ENCODE peak calls at places on chromosome 15, in nine cellular contexts. M, O, V, N, K, F, W, U and Z are unnamed samples.

GRCh38 chr15:35293353-35294130 is 208.4 kb upstream of the NANOGP8 start:
- DNase-seq in M (peak), O (peak), V (peak), N (no peak), K (no peak), F (no peak), W (no peak), U (no peak), Z (no peak)

GRCh38 chr15:52787123-52787503 is 3.0 kb downstream of the ONECUT1 start:
- DNase-seq in M (no peak), O (no peak), V (no peak), N (no peak), K (no peak), F (peak), W (no peak), U (no peak), Z (no peak)

GRCh38 chr15:87224409-87224808 is 1032.1 kb downstream of the NTRK3 start:
- DNase-seq in M (no peak), O (no peak), V (peak), N (no peak), K (no peak), F (no peak), W (no peak), U (no peak), Z (no peak)

GRCh38 chr15:88385078-88385700 is 82.0 kb downstream of the MRPL46 start:
- DNase-seq in M (no peak), O (no peak), V (peak), N (no peak), K (peak), F (no peak), W (no peak), U (no peak), Z (no peak)

GRCh38 chr15:73628976-73629854 is 4.0 kb downstream of the NPTN start:
- DNase-seq in M (no peak), O (no peak), V (no peak), N (no peak), K (no peak), F (no peak), W (no peak), U (no peak), Z (no peak)

GRCh38 chr15:78454992-78455391 is 17.0 kb downstream of the IREB2 start:
- DNase-seq in M (no peak), O (no peak), V (no peak), N (no peak), K (no peak), F (no peak), W (peak), U (no peak), Z (no peak)

GRCh38 chr15:22895465-22896190 is 57.2 kb downstream of the NIPA2 start:
- DNase-seq in M (peak), O (peak), V (peak), N (no peak), K (peak), F (no peak), W (no peak), U (no peak), Z (peak)

GRCh38 chr15:62342959-62343358 is 177.9 kb upstream of the C2CD4B start:
- DNase-seq in M (no peak), O (no peak), V (no peak), N (no peak), K (no peak), F (no peak), W (no peak), U (no peak), Z (no peak)

GRCh38 chr15:68384451-68385239 is 47.3 kb downstream of the ITGA11 start:
- DNase-seq in M (peak), O (no peak), V (peak), N (no peak), K (no peak), F (no peak), W (no peak), U (peak), Z (peak)

GRCh38 chr15:96792216-96792615 is 461.7 kb downstream of the NR2F2 start:
- DNase-seq in M (no peak), O (no peak), V (no peak), N (no peak), K (no peak), F (no peak), W (no peak), U (no peak), Z (no peak)

GRCh38 chr15:74122403-74123130 is 7.8 kb upstream of the ISLR2 start:
- DNase-seq in M (no peak), O (no peak), V (no peak), N (no peak), K (no peak), F (no peak), W (no peak), U (no peak), Z (no peak)

GRCh38 chr15:58182460-58183163 is 44.4 kb downstream of the AQP9 start:
- DNase-seq in M (peak), O (peak), V (no peak), N (no peak), K (peak), F (no peak), W (no peak), U (peak), Z (peak)

GRCh38 chr15:58201536-58201935 is 63.4 kb downstream of the AQP9 start:
- DNase-seq in M (peak), O (no peak), V (peak), N (no peak), K (no peak), F (no peak), W (no peak), U (no peak), Z (no peak)

GRCh38 chr15:39741258-39741657 is 41.4 kb downstream of the FSIP1 start:
- DNase-seq in M (no peak), O (no peak), V (no peak), N (no peak), K (no peak), F (no peak), W (no peak), U (no peak), Z (no peak)

GRCh38 chr15:85792872-85793621 is 1.7 kb downstream of the KLHL25 start:
- DNase-seq in M (peak), O (no peak), V (no peak), N (no peak), K (peak), F (no peak), W (no peak), U (no peak), Z (no peak)

GRCh38 chr15:78440375-78441373 is 2.7 kb downstream of the IREB2 start:
- DNase-seq in M (no peak), O (no peak), V (no peak), N (no peak), K (no peak), F (no peak), W (no peak), U (no peak), Z (no peak)

GRCh38 chr15:101533371-101534140 is 44.0 kb upstream of the PCSK6 start:
- DNase-seq in M (no peak), O (no peak), V (no peak), N (peak), K (no peak), F (no peak), W (no peak), U (peak), Z (no peak)

GRCh38 chr15:82855286-82856092 is 46.1 kb downstream of the WHAMM start:
- DNase-seq in M (no peak), O (no peak), V (no peak), N (peak), K (no peak), F (no peak), W (no peak), U (peak), Z (peak)

GRCh38 chr15:84731774-84732173 is 15.8 kb upstream of the SEC11A start:
- DNase-seq in M (no peak), O (no peak), V (peak), N (no peak), K (no peak), F (no peak), W (no peak), U (no peak), Z (no peak)

GRCh38 chr15:41881550-41881924 is 12.3 kb downstream of the SPTBN5 start:
- DNase-seq in M (no peak), O (no peak), V (no peak), N (no peak), K (no peak), F (peak), W (no peak), U (no peak), Z (no peak)

GRCh38 chr15:88615303-88616107 is 5.6 kb upstream of the AEN start:
- DNase-seq in M (no peak), O (no peak), V (no peak), N (no peak), K (no peak), F (peak), W (no peak), U (no peak), Z (peak)

GRCh38 chr15:70088427-70088826 is 9.3 kb downstream of the TLE3 start:
- DNase-seq in M (no peak), O (no peak), V (no peak), N (no peak), K (no peak), F (no peak), W (no peak), U (no peak), Z (no peak)

GRCh38 chr15:72182673-72183072 is 14.9 kb downstream of the GRAMD2A start:
- DNase-seq in M (no peak), O (peak), V (no peak), N (no peak), K (no peak), F (no peak), W (no peak), U (no peak), Z (no peak)

GRCh38 chr15:63818191-63818590 is 15.6 kb downstream of the HERC1 start:
- DNase-seq in M (peak), O (no peak), V (no peak), N (no peak), K (no peak), F (no peak), W (no peak), U (no peak), Z (no peak)